ENCODE peak calls at places on chromosomes 16 and 17, in eight cellular contexts. A is MCF 10A; Z is posterior vena cava; V is activated CD4-positive, alpha-beta T cell treated with anti-CD3 and anti-CD28 coated beads, Interleukin-2, amount 50 U/mL, for 1 hour; U is Caco-2; X is GF-D8; M is T-cell; N is ELR. C is an unnamed sample.
A peak's percentile ranks its signal among the peaks of the same experiment; 100 is the strongest.

GRCh38 chr17:77709594-77709993 is 248.9 kb upstream of the TNRC6C start:
- DNase-seq in U (no peak), V (no peak), N (no peak), X (no peak), M (no peak), A (no peak), Z (peak; percentile 11), C (no peak)

GRCh38 chr17:57379237-57380054 is 123.1 kb downstream of the MSI2 start:
- DNase-seq in A (no peak), M (no peak), Z (no peak), V (no peak), U (no peak), N (no peak), X (peak; percentile 85), C (no peak)

GRCh38 chr16:14963281-14964173 is 11.3 kb upstream of the PDXDC1 start:
- DNase-seq in X (no peak), M (no peak), A (no peak), Z (no peak), V (no peak), U (no peak), N (no peak), C (no peak)

GRCh38 chr17:58487589-58488427 is at the start of gene HSF5:
- DNase-seq in U (no peak), N (no peak), A (no peak), X (no peak), V (peak; percentile 68), Z (peak; percentile 87), M (peak; percentile 73), C (no peak)

GRCh38 chr17:32609085-32609484 is 122.3 kb downstream of the CDK5R1 start:
- DNase-seq in V (peak; percentile 71), A (peak; percentile 68), M (peak; percentile 71), X (peak; percentile 59), N (peak; percentile 51), U (no peak), Z (no peak), C (no peak)

GRCh38 chr17:56629450-56630187 is 36.1 kb downstream of the NOG start:
- DNase-seq in X (no peak), A (no peak), V (peak; percentile 2), N (peak; percentile 78), Z (no peak), U (peak; percentile 35), M (no peak), C (peak; percentile 61)

GRCh38 chr16:10594312-10594950 is 14.0 kb upstream of the EMP2 start:
- DNase-seq in V (no peak), A (peak; percentile 80), M (no peak), X (no peak), N (no peak), U (no peak), Z (no peak), C (no peak)

GRCh38 chr17:4988168-4988567 is 693 bp upstream of the CAMTA2 start:
- DNase-seq in N (no peak), M (no peak), U (no peak), A (no peak), V (no peak), Z (no peak), X (no peak), C (no peak)

GRCh38 chr17:57755479-57756070 is 10.5 kb upstream of the CCDC182 start:
- DNase-seq in N (no peak), M (no peak), X (no peak), U (no peak), Z (no peak), V (no peak), A (no peak), C (no peak)

C was measured in hepatocyte.